ENCODE peak calls at places on chromosomes 7 and 10, in eight cellular contexts. D, A, L, T, P, X, U and N are unnamed samples.

GRCh38 chr7:42272793-42273665 is 36.0 kb upstream of the GLI3 start:
- DNase-seq in T (no peak), L (peak), D (no peak), A (peak), U (no peak), X (no peak), P (peak), N (no peak)

GRCh38 chr7:90474284-90475210 is 5.1 kb downstream of the PTTG1IP2 start:
- DNase-seq in A (peak), T (no peak), D (no peak), P (peak), L (no peak), X (no peak), U (no peak), N (peak)

GRCh38 chr10:101867931-101868330 is 24.3 kb upstream of the KCNIP2 start:
- DNase-seq in P (peak), X (no peak), T (no peak), L (no peak), U (no peak), A (no peak), D (no peak), N (no peak)

GRCh38 chr7:27080844-27081423 is 14.9 kb downstream of the HOXA1 start:
- DNase-seq in L (no peak), T (no peak), D (no peak), U (no peak), P (no peak), X (no peak), A (peak), N (no peak)

GRCh38 chr10:110862961-110863360 is 8.8 kb upstream of the PDCD4 start:
- DNase-seq in P (no peak), T (no peak), X (no peak), U (no peak), L (no peak), D (no peak), A (no peak), N (no peak)

GRCh38 chr7:2709553-2710165 is 21.7 kb downstream of the AMZ1 start:
- DNase-seq in A (peak), D (peak), U (peak), T (peak), P (peak), X (peak), L (peak), N (peak)

GRCh38 chr7:84134169-84134568 is 60.4 kb downstream of the SEMA3A start:
- DNase-seq in L (no peak), A (no peak), U (no peak), P (no peak), X (no peak), T (no peak), D (no peak), N (no peak)

GRCh38 chr10:119217937-119218579 is 10.7 kb downstream of the GRK5 start:
- DNase-seq in U (no peak), D (no peak), P (no peak), A (no peak), T (no peak), L (no peak), X (no peak), N (no peak)

GRCh38 chr7:16356241-16356958 is 64.9 kb downstream of the CRPPA start:
- DNase-seq in L (no peak), P (peak), U (no peak), X (no peak), D (no peak), T (no peak), A (peak), N (no peak)

GRCh38 chr7:24555184-24555583 is 18.1 kb upstream of the PALS2 start:
- DNase-seq in U (no peak), P (no peak), D (no peak), T (no peak), X (no peak), L (no peak), A (no peak), N (no peak)

GRCh38 chr10:105706281-105707026 is 1065.4 kb downstream of the SORCS3 start:
- DNase-seq in U (no peak), L (no peak), P (no peak), D (no peak), A (no peak), T (no peak), X (no peak), N (no peak)

GRCh38 chr10:497289-497688 is 192.2 kb downstream of the DIP2C start:
- DNase-seq in P (no peak), A (no peak), L (no peak), U (no peak), T (no peak), X (no peak), D (no peak), N (no peak)

GRCh38 chr7:25517906-25518305 is 289.6 kb upstream of the NPVF start:
- DNase-seq in X (no peak), L (no peak), P (no peak), T (no peak), U (no peak), A (no peak), D (no peak), N (no peak)

GRCh38 chr7:130276796-130277762 is 10.4 kb downstream of the CPA2 start:
- DNase-seq in U (no peak), X (no peak), A (peak), D (no peak), T (peak), P (peak), L (peak), N (no peak)

GRCh38 chr10:71840177-71840711 is 10.8 kb downstream of the PSAP start:
- DNase-seq in D (peak), T (no peak), L (peak), A (peak), X (no peak), U (no peak), P (peak), N (no peak)

GRCh38 chr7:101564778-101565211 is 64.3 kb downstream of the MYL10 start:
- DNase-seq in U (no peak), L (no peak), P (no peak), A (peak), T (no peak), X (no peak), D (no peak), N (peak)